ENCODE peak calls at places on chromosomes 12 and 14, in ten cellular contexts. One of them, this sample, is unnamed.

GRCh38 chr12:129552996-129553750 is 350.7 kb downstream of the TMEM132D start:
- DNase-seq in SJSA1: no peak
- DNase-seq in Panc1: no peak
- DNase-seq in tibial artery: no peak
- DNase-seq in GM23248: no peak
- DNase-seq in GM12878: no peak
- DNase-seq in heart right ventricle: no peak
- DNase-seq in pancreas: no peak
- DNase-seq in mammary epithelial cell: no peak
- DNase-seq in cardiac muscle cell: no peak
- DNase-seq in this sample: no peak

GRCh38 chr12:107320929-107321618 is 227.7 kb upstream of the CRY1 start:
- DNase-seq in pancreas: no peak
- DNase-seq in GM23248: peak; percentile 47
- DNase-seq in Panc1: no peak
- DNase-seq in cardiac muscle cell: peak; percentile 23
- DNase-seq in tibial artery: no peak
- DNase-seq in mammary epithelial cell: peak; percentile 84
- DNase-seq in GM12878: no peak
- DNase-seq in heart right ventricle: no peak
- DNase-seq in SJSA1: no peak
- DNase-seq in this sample: peak; percentile 10

GRCh38 chr12:13170892-13171490 is 25.5 kb upstream of the EMP1 start:
- DNase-seq in Panc1: no peak
- DNase-seq in tibial artery: no peak
- DNase-seq in mammary epithelial cell: no peak
- DNase-seq in heart right ventricle: no peak
- DNase-seq in pancreas: no peak
- DNase-seq in GM12878: no peak
- DNase-seq in GM23248: peak; percentile 62
- DNase-seq in cardiac muscle cell: no peak
- DNase-seq in SJSA1: no peak
- DNase-seq in this sample: no peak

GRCh38 chr14:102229739-102230092 is 75.2 kb downstream of the MOK start:
- DNase-seq in heart right ventricle: no peak
- DNase-seq in GM12878: no peak
- DNase-seq in pancreas: no peak
- DNase-seq in SJSA1: no peak
- DNase-seq in mammary epithelial cell: no peak
- DNase-seq in GM23248: no peak
- DNase-seq in Panc1: no peak
- DNase-seq in cardiac muscle cell: no peak
- DNase-seq in tibial artery: no peak
- DNase-seq in this sample: no peak

GRCh38 chr12:131824450-131824849 is 3.7 kb upstream of the MMP17 start:
- DNase-seq in GM23248: no peak
- DNase-seq in SJSA1: no peak
- DNase-seq in pancreas: no peak
- DNase-seq in Panc1: no peak
- DNase-seq in mammary epithelial cell: no peak
- DNase-seq in heart right ventricle: no peak
- DNase-seq in tibial artery: no peak
- DNase-seq in GM12878: no peak
- DNase-seq in cardiac muscle cell: no peak
- DNase-seq in this sample: no peak

GRCh38 chr14:74647834-74648361 is 35.9 kb upstream of the LTBP2 start:
- DNase-seq in Panc1: no peak
- DNase-seq in GM12878: no peak
- DNase-seq in pancreas: peak; percentile 22
- DNase-seq in SJSA1: no peak
- DNase-seq in cardiac muscle cell: no peak
- DNase-seq in GM23248: peak; percentile 41
- DNase-seq in tibial artery: no peak
- DNase-seq in heart right ventricle: no peak
- DNase-seq in mammary epithelial cell: peak; percentile 57
- DNase-seq in this sample: no peak

GRCh38 chr12:6955462-6956331 is 4.5 kb downstream of the PTPN6 start:
- DNase-seq in mammary epithelial cell: no peak
- DNase-seq in SJSA1: no peak
- DNase-seq in GM23248: no peak
- DNase-seq in Panc1: no peak
- DNase-seq in cardiac muscle cell: no peak
- DNase-seq in tibial artery: no peak
- DNase-seq in heart right ventricle: no peak
- DNase-seq in GM12878: no peak
- DNase-seq in pancreas: peak; percentile 17
- DNase-seq in this sample: no peak

GRCh38 chr14:41607966-41608663 is 1.4 kb downstream of the LRFN5 start:
- DNase-seq in mammary epithelial cell: no peak
- DNase-seq in tibial artery: no peak
- DNase-seq in heart right ventricle: no peak
- DNase-seq in GM23248: peak; percentile 45
- DNase-seq in cardiac muscle cell: no peak
- DNase-seq in pancreas: no peak
- DNase-seq in SJSA1: no peak
- DNase-seq in GM12878: no peak
- DNase-seq in Panc1: no peak
- DNase-seq in this sample: peak; percentile 3

GRCh38 chr14:36344211-36344610 is 23.8 kb upstream of the MBIP start:
- DNase-seq in SJSA1: no peak
- DNase-seq in heart right ventricle: no peak
- DNase-seq in GM23248: peak; percentile 19
- DNase-seq in cardiac muscle cell: no peak
- DNase-seq in Panc1: no peak
- DNase-seq in GM12878: no peak
- DNase-seq in pancreas: no peak
- DNase-seq in mammary epithelial cell: no peak
- DNase-seq in tibial artery: no peak
- DNase-seq in this sample: peak; percentile 40

GRCh38 chr12:12901158-12901791 is 9.9 kb downstream of the GPRC5A start:
- DNase-seq in GM12878: no peak
- DNase-seq in GM23248: peak; percentile 98
- DNase-seq in heart right ventricle: no peak
- DNase-seq in mammary epithelial cell: peak; percentile 96
- DNase-seq in SJSA1: peak; percentile 55
- DNase-seq in tibial artery: peak; percentile 85
- DNase-seq in cardiac muscle cell: peak; percentile 91
- DNase-seq in pancreas: no peak
- DNase-seq in Panc1: no peak
- DNase-seq in this sample: peak; percentile 80

GRCh38 chr14:36420288-36420687 is 99.7 kb downstream of the NKX2-1 start:
- DNase-seq in heart right ventricle: no peak
- DNase-seq in GM23248: no peak
- DNase-seq in tibial artery: no peak
- DNase-seq in Panc1: no peak
- DNase-seq in cardiac muscle cell: no peak
- DNase-seq in SJSA1: no peak
- DNase-seq in mammary epithelial cell: no peak
- DNase-seq in pancreas: no peak
- DNase-seq in GM12878: no peak
- DNase-seq in this sample: no peak

GRCh38 chr14:77965919-77966435 is 166.1 kb downstream of the ADCK1 start:
- DNase-seq in mammary epithelial cell: peak; percentile 41
- DNase-seq in tibial artery: no peak
- DNase-seq in GM12878: peak; percentile 8
- DNase-seq in heart right ventricle: no peak
- DNase-seq in SJSA1: no peak
- DNase-seq in cardiac muscle cell: peak; percentile 57
- DNase-seq in Panc1: no peak
- DNase-seq in GM23248: peak; percentile 36
- DNase-seq in pancreas: peak; percentile 19
- DNase-seq in this sample: no peak
- H3K4me3 ChIP-seq in mammary epithelial cell: peak overlapping the region; percentile 26
- H3K4me3 ChIP-seq in tibial artery: peak overlapping the region; percentile 34
- H3K4me3 ChIP-seq in GM12878: peak overlapping the region; percentile 60
- H3K4me3 ChIP-seq in heart right ventricle: peak overlapping the region; percentile 44
- H3K4me3 ChIP-seq in SJSA1: no peak overlapping the region
- H3K4me3 ChIP-seq in cardiac muscle cell: no peak overlapping the region
- H3K4me3 ChIP-seq in Panc1: peak overlapping the region; percentile 47
- H3K4me3 ChIP-seq in GM23248: peak overlapping the region; percentile 46
- H3K4me3 ChIP-seq in pancreas: no peak overlapping the region
- H3K4me3 ChIP-seq in this sample: no peak overlapping the region

GRCh38 chr12:132967736-132968135 is 11.6 kb upstream of the ZNF605 start:
- DNase-seq in Panc1: no peak
- DNase-seq in GM23248: no peak
- DNase-seq in tibial artery: no peak
- DNase-seq in mammary epithelial cell: no peak
- DNase-seq in GM12878: no peak
- DNase-seq in heart right ventricle: no peak
- DNase-seq in pancreas: no peak
- DNase-seq in SJSA1: no peak
- DNase-seq in cardiac muscle cell: no peak
- DNase-seq in this sample: no peak

GRCh38 chr12:132966676-132967415 is 10.7 kb upstream of the ZNF605 start:
- DNase-seq in Panc1: no peak
- DNase-seq in pancreas: no peak
- DNase-seq in heart right ventricle: no peak
- DNase-seq in tibial artery: no peak
- DNase-seq in mammary epithelial cell: no peak
- DNase-seq in SJSA1: no peak
- DNase-seq in GM23248: no peak
- DNase-seq in GM12878: no peak
- DNase-seq in cardiac muscle cell: no peak
- DNase-seq in this sample: no peak

DNA sequence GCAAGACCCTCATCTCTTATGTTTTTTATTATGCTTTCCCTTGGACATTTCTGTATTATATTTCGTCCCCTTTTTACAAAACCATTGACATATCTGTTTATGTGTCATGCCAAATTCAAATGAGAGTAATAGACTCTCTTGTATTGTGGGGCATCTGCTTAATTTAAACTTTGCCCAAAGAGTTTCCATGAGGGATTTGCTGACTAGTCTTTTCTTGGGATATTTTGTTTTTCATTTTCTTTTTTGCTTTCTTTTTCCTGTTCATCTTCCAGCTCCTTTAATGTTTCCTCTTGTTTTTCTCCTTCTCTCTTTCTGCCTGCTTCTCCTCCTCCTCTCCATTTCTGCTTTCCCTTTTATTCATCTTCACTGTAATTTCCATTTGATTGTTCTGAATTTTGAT is 13.8 kb upstream of the ZNF26 start:
- DNase-seq in mammary epithelial cell: no peak
- DNase-seq in SJSA1: no peak
- DNase-seq in GM12878: no peak
- DNase-seq in cardiac muscle cell: no peak
- DNase-seq in tibial artery: no peak
- DNase-seq in GM23248: no peak
- DNase-seq in pancreas: no peak
- DNase-seq in heart right ventricle: no peak
- DNase-seq in Panc1: no peak
- DNase-seq in this sample: no peak
- H3K9me3 ChIP-seq in mammary epithelial cell: peaks cover 14% of the 10 kb centered on the region
- H3K9me3 ChIP-seq in SJSA1: peaks cover 13% of the 10 kb centered on the region
- H3K9me3 ChIP-seq in GM12878: peaks cover 4% of the 10 kb centered on the region
- H3K9me3 ChIP-seq in cardiac muscle cell: no peaks in the 10 kb centered on the region
- H3K9me3 ChIP-seq in tibial artery: no peaks in the 10 kb centered on the region
- H3K9me3 ChIP-seq in GM23248: no peaks in the 10 kb centered on the region
- H3K9me3 ChIP-seq in pancreas: no peaks in the 10 kb centered on the region
- H3K9me3 ChIP-seq in heart right ventricle: peaks cover 19% of the 10 kb centered on the region
- H3K9me3 ChIP-seq in Panc1: peaks cover 3% of the 10 kb centered on the region
- H3K9me3 ChIP-seq in this sample: peaks cover 22% of the 10 kb centered on the region

DNA sequence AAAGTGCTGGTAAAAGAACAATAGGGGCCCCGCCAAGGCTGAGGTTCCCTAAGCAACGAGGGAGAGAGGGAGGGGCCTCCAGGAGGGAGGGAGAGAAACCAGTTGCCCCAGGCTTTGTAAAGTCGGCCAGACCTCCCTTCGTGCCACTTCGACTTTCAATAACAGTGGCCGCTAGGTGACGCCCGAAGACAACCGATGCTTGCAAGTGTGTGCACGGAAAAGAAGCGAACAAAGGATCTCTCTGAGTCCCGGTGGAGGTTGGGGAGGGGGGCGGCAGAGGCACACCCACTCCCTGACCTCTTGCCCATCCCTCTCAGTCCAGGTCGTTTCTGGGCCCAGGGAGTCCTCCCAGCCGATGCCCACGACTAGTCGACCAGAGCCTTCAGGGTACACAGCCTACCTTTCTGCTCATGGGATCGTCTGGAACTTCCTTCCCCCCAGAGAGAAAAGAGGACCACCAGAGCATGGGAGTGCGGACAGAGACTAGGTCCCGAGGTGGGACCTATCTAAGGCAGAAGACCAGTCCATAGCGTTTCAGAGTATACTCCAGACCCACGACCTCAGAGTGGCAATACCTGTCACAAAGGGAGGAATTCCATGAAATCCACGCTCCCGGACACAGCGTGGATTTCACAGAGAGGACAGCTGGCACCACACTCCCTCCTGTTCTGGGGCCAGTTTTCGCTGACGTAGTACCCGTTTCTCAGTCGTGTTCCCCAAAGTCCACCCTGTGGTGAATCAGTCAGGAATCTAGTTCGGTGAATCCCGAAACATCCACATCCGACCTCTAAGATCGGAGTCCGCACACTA is 262.7 kb upstream of the ALG10B start:
- DNase-seq in GM12878: no peak
- DNase-seq in pancreas: peak; percentile 38
- DNase-seq in cardiac muscle cell: no peak
- DNase-seq in tibial artery: no peak
- DNase-seq in mammary epithelial cell: peak; percentile 49
- DNase-seq in heart right ventricle: no peak
- DNase-seq in SJSA1: no peak
- DNase-seq in GM23248: peak; percentile 3
- DNase-seq in Panc1: no peak
- DNase-seq in this sample: peak; percentile 91
- H3K4me3 ChIP-seq in GM12878: no peak overlapping the region
- H3K4me3 ChIP-seq in pancreas: no peak overlapping the region
- H3K4me3 ChIP-seq in cardiac muscle cell: no peak overlapping the region
- H3K4me3 ChIP-seq in tibial artery: no peak overlapping the region
- H3K4me3 ChIP-seq in mammary epithelial cell: no peak overlapping the region
- H3K4me3 ChIP-seq in heart right ventricle: no peak overlapping the region
- H3K4me3 ChIP-seq in SJSA1: no peak overlapping the region
- H3K4me3 ChIP-seq in GM23248: no peak overlapping the region
- H3K4me3 ChIP-seq in Panc1: peak overlapping the region; percentile 57
- H3K4me3 ChIP-seq in this sample: no peak overlapping the region

GRCh38 chr12:87720967-87721366 is 308.2 kb downstream of the C12orf50 start:
- DNase-seq in heart right ventricle: no peak
- DNase-seq in cardiac muscle cell: peak; percentile 18
- DNase-seq in GM12878: no peak
- DNase-seq in Panc1: no peak
- DNase-seq in mammary epithelial cell: no peak
- DNase-seq in SJSA1: no peak
- DNase-seq in tibial artery: no peak
- DNase-seq in GM23248: no peak
- DNase-seq in pancreas: no peak
- DNase-seq in this sample: no peak
- H3K9me3 ChIP-seq in heart right ventricle: peaks cover 4% of the 10 kb centered on the region
- H3K9me3 ChIP-seq in cardiac muscle cell: no peaks in the 10 kb centered on the region
- H3K9me3 ChIP-seq in GM12878: no peaks in the 10 kb centered on the region
- H3K9me3 ChIP-seq in Panc1: no peaks in the 10 kb centered on the region
- H3K9me3 ChIP-seq in mammary epithelial cell: no peaks in the 10 kb centered on the region
- H3K9me3 ChIP-seq in SJSA1: no peaks in the 10 kb centered on the region
- H3K9me3 ChIP-seq in tibial artery: no peaks in the 10 kb centered on the region
- H3K9me3 ChIP-seq in GM23248: no peaks in the 10 kb centered on the region
- H3K9me3 ChIP-seq in pancreas: no peaks in the 10 kb centered on the region
- H3K9me3 ChIP-seq in this sample: no peaks in the 10 kb centered on the region

This sample was measured in trophoblast cell.